ENCODE peak calls at places on chromosomes 1 and 21, in seven cellular contexts. C is Panc1; H is CD8-positive, alpha-beta T cell; M is neural progenitor cell; R is left ventricle myocardium inferior; N is SK-N-SH; K is left lung. J is an unnamed sample. For H3K9me3, the result is how much of the 10 kb centered on the place peaks cover.

GRCh38 chr1:203453616-203454015 is 22.0 kb upstream of the PRELP start:
- DNase-seq in C (no peak), H (no peak), M (no peak), R (no peak), N (no peak), K (no peak), J (no peak)

GRCh38 chr1:66944330-66945274 is 19.8 kb downstream of the MIER1 start:
- DNase-seq in C (peak), H (no peak), M (no peak), R (no peak), N (no peak), K (no peak), J (no peak)

GRCh38 chr1:95086949-95087533 is 14.3 kb upstream of the ALG14 start:
- DNase-seq in C (no peak), H (no peak), M (no peak), R (no peak), N (no peak), K (no peak), J (no peak)

GRCh38 chr1:39158330-39159086 is 46.0 kb upstream of the MACF1 start:
- DNase-seq in C (peak), H (no peak), M (peak), R (no peak), N (no peak), K (no peak), J (no peak)

GRCh38 chr1:1779691-1780597 is 1.7 kb upstream of the NADK start:
- DNase-seq in C (no peak), H (peak), M (peak), R (peak), N (no peak), K (peak), J (peak)

GRCh38 chr1:203534526-203534925 is 40.6 kb downstream of the OPTC start:
- DNase-seq in C (no peak), H (no peak), M (peak), R (peak), N (no peak), K (no peak), J (no peak)

GRCh38 chr1:201925961-201926585 is 20.3 kb downstream of the LMOD1 start:
- DNase-seq in C (no peak), H (no peak), M (no peak), R (no peak), N (no peak), K (no peak), J (no peak)

GRCh38 chr1:70331962-70332361 is 22.6 kb downstream of the ANKRD13C start:
- DNase-seq in C (no peak), H (no peak), M (no peak), R (no peak), N (no peak), K (no peak), J (no peak)

GRCh38 chr1:232464325-232464724 is 165.6 kb downstream of the SIPA1L2 start:
- DNase-seq in C (no peak), H (no peak), M (no peak), R (no peak), N (no peak), K (no peak), J (no peak)

GRCh38 chr1:63032171-63032570 is 248.2 kb downstream of the ATG4C start:
- DNase-seq in C (no peak), H (no peak), M (no peak), R (no peak), N (no peak), K (no peak), J (no peak)

GRCh38 chr1:50920409-50920808 is 39.7 kb downstream of the FAF1 start:
- DNase-seq in C (no peak), H (no peak), M (no peak), R (no peak), N (no peak), K (no peak), J (no peak)
- H3K9me3 ChIP-seq in C (under half), H (under half), M (under half), R (under half), N (under half), K (under half), J (under half)

GRCh38 chr1:227632325-227632724 is 69.0 kb downstream of the ZNF678 start:
- DNase-seq in C (no peak), H (no peak), M (no peak), R (no peak), N (no peak), K (no peak), J (no peak)
- H3K9me3 ChIP-seq in C (under half), H (under half), M (under half), R (half or more), N (under half), K (half or more), J (half or more)

GRCh38 chr21:39537571-39537970 is 75.2 kb upstream of the B3GALT5 start:
- DNase-seq in C (no peak), H (no peak), M (no peak), R (no peak), N (no peak), K (no peak), J (no peak)

GRCh38 chr21:39542736-39543135 is 70.0 kb upstream of the B3GALT5 start:
- DNase-seq in C (no peak), H (no peak), M (no peak), R (no peak), N (no peak), K (no peak), J (no peak)

GRCh38 chr21:39535646-39536437 is 76.9 kb upstream of the B3GALT5 start:
- DNase-seq in C (no peak), H (no peak), M (no peak), R (no peak), N (no peak), K (no peak), J (no peak)

GRCh38 chr21:39536835-39537234 is 75.9 kb upstream of the B3GALT5 start:
- DNase-seq in C (no peak), H (no peak), M (no peak), R (no peak), N (no peak), K (no peak), J (no peak)

DNA sequence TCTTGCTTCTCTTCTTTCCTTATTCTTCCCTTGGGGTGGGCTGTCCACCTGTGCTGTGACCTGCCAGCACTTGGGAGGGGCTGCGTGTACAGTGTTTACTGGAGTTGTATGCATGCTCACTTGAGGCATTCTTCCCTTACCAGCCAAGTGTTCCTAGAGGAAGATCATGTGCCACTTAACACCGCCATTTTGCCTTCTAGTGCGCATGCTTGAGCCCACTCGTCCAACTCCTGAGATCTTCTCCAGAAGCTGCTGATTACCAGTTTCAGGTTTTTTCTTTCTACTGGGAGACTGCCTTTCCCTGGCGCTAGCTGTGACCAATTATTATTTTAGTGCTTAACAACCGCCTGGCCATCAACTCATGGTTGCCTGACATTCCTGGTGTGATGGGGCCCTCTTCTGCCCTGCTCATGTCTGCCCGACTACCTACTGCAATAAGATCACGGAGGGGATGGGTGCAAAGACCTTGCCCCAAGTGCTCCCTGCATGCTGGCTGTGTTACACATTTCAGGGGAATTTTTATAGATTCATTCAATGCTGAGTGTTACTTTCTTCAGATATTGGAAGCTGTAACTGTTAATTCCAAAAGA is 74.2 kb upstream of the B3GALT5 start:
- DNase-seq in C (no peak), H (no peak), M (no peak), R (no peak), N (no peak), K (no peak), J (no peak)
- H3K9me3 ChIP-seq in C (under half), H (under half), M (under half), R (under half), N (under half), K (under half), J (under half)

DNA sequence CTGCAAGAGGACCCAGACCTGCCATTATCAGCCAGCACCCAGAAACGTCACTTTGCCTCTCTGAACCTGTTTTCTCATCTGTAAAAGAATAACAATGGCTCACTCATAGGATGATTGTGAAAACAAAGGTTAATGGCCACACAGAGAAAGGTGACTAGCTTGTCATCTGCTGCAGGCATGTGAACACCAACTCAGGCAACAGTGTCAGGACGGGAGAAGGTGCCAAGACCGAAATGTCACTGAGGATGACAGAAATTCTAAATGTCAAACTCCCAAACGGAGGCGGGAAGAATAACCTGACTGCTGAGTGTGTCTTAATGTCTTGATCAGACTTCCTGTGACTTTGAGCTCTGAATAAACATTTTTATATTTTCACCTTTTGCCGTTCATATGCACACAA is 10.3 kb downstream of the PADI4 start:
- DNase-seq in C (no peak), H (no peak), M (no peak), R (no peak), N (no peak), K (no peak), J (no peak)
- H3K9me3 ChIP-seq in C (under half), H (under half), M (under half), R (under half), N (under half), K (under half), J (under half)

DNA sequence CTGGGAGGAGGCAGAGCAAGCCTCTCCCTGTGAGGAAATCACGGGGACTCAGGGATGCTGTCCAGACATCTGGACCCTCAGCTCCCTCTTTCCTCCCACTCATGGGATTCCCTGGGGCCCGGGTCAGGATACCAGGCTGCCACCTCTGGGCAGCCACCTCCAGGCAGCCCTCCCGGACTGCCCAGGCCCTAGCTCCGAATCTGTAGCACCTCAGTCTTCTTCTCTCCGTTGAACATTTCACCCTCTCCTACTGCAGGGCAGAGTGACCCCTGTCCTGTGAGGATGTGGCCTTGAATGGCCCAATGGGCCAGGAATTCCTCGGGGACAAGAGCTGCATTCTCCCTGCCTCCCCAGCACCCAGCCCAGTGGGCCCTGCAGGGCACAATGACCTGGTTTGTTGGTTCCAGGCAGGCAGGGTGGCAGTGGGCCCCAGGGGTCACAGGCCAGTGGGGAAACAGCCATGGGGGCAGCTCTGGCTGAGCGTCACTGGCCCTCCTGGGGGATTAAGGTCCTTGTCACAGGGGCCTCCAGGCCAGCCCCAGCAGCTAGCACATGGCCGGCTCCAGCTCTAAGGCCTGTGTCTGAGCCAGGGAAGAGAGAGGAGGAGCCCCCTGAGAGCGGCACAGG is 9.5 kb upstream of the TTC34 start:
- DNase-seq in C (no peak), H (no peak), M (no peak), R (no peak), N (no peak), K (peak), J (no peak)
- H3K9me3 ChIP-seq in C (under half), H (under half), M (under half), R (under half), N (under half), K (under half), J (under half)

GRCh38 chr21:22200378-22201092 is 1202.3 kb downstream of the NCAM2 start:
- DNase-seq in C (no peak), H (no peak), M (no peak), R (no peak), N (no peak), K (no peak), J (no peak)
- H3K9me3 ChIP-seq in C (under half), H (under half), M (under half), R (under half), N (under half), K (under half), J (under half)

DNA sequence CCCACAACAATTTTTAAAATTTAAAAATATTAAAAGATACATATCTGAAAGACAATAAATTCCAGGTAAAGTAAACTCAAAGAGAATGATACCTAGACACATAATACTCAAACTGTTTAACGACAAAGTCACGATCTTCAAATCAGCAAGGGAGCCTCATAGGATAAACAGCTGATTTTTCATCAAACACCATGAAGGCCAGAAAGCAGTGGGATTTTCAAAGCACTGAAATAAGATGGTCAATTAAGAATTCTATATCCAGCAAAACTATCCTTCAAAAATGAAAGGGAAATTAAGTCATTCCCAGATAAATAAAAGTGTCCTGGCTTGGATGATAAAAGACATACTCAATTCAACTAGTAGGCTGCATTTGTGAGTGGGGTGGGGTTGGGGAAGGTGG is 100.5 kb downstream of the TIAM1 start:
- DNase-seq in C (no peak), H (no peak), M (no peak), R (no peak), N (no peak), K (no peak), J (no peak)
- H3K9me3 ChIP-seq in C (under half), H (under half), M (under half), R (under half), N (under half), K (under half), J (under half)

GRCh38 chr1:2856076-2856390 is 54.5 kb upstream of the TTC34 start:
- DNase-seq in C (no peak), H (no peak), M (no peak), R (no peak), N (no peak), K (peak), J (no peak)

GRCh38 chr1:2858676-2859075 is 57.2 kb upstream of the TTC34 start:
- DNase-seq in C (no peak), H (no peak), M (no peak), R (no peak), N (no peak), K (no peak), J (no peak)

GRCh38 chr1:2857521-2857920 is 56.0 kb upstream of the TTC34 start:
- DNase-seq in C (no peak), H (no peak), M (no peak), R (no peak), N (no peak), K (peak), J (no peak)

GRCh38 chr1:2855206-2856075 is 53.9 kb upstream of the TTC34 start:
- DNase-seq in C (no peak), H (no peak), M (no peak), R (no peak), N (no peak), K (peak), J (no peak)

GRCh38 chr1:2856821-2857290 is 55.4 kb upstream of the TTC34 start:
- DNase-seq in C (no peak), H (no peak), M (no peak), R (no peak), N (no peak), K (peak), J (no peak)
- H3K9me3 ChIP-seq in C (under half), H (under half), M (under half), R (under half), N (under half), K (under half), J (under half)

GRCh38 chr1:80540605-80541004 is 1260.1 kb upstream of the ADGRL2 start:
- DNase-seq in C (no peak), H (no peak), M (no peak), R (no peak), N (no peak), K (no peak), J (no peak)
- H3K9me3 ChIP-seq in C (under half), H (under half), M (under half), R (under half), N (under half), K (under half), J (under half)

J was measured in CD4-positive, alpha-beta T cell.